ENCODE peak calls at places on chromosome 22, in four cellular contexts. A is HEK293T, E is K562, F is GM12878. W is an unnamed sample.

GRCh38 chr22:17749605-17750395 is 24.5 kb downstream of the BID start:
- DNase-seq in A (no peak), E (no peak), F (no peak), W (no peak)

GRCh38 chr22:49188091-49188490 is 639.6 kb downstream of the BRD1 start:
- DNase-seq in A (no peak), E (no peak), F (no peak), W (no peak)

GRCh38 chr22:31210830-31211503 is 1.1 kb upstream of the LIMK2 start:
- DNase-seq in A (no peak), E (no peak), F (no peak), W (peak)

GRCh38 chr22:27677895-27678458 is 123.6 kb downstream of the MN1 start:
- DNase-seq in A (peak), E (no peak), F (no peak), W (no peak)

GRCh38 chr22:37311761-37312312 is 29.5 kb downstream of the CYTH4 start:
- DNase-seq in A (no peak), E (no peak), F (no peak), W (no peak)

GRCh38 chr22:33821290-33821689 is 99.0 kb downstream of the LARGE1 start:
- DNase-seq in A (no peak), E (no peak), F (no peak), W (no peak)

GRCh38 chr22:21055564-21055834 is 9.8 kb downstream of the LRRC74B start:
- DNase-seq in A (no peak), E (no peak), F (no peak), W (no peak)

GRCh38 chr22:28075260-28075981 is 156.4 kb upstream of the PITPNB start:
- DNase-seq in A (no peak), E (no peak), F (no peak), W (peak)

GRCh38 chr22:20406686-20407408 is 12.9 kb downstream of the ZNF74 start:
- DNase-seq in A (no peak), E (peak), F (no peak), W (no peak)

GRCh38 chr22:46734830-46735453 is 3.1 kb downstream of the CERK start:
- DNase-seq in A (no peak), E (no peak), F (peak), W (no peak)

GRCh38 chr22:46352691-46353386 is 17.3 kb downstream of the TRMU start:
- DNase-seq in A (no peak), E (no peak), F (no peak), W (no peak)

GRCh38 chr22:36252754-36253522 is at the start of gene APOL1:
- DNase-seq in A (no peak), E (peak), F (peak), W (peak)

GRCh38 chr22:27241430-27242110 is 560.0 kb downstream of the MN1 start:
- DNase-seq in A (no peak), E (no peak), F (no peak), W (no peak)

GRCh38 chr22:23305321-23305910 is 125.1 kb downstream of the BCR start:
- DNase-seq in A (no peak), E (no peak), F (no peak), W (no peak)

GRCh38 chr22:20312396-20313191 is 7.3 kb downstream of the DGCR6L start:
- DNase-seq in A (no peak), E (peak), F (no peak), W (no peak)

GRCh38 chr22:24357547-24357946 is 69.9 kb upstream of the ADORA2A start:
- DNase-seq in A (peak), E (no peak), F (no peak), W (no peak)
- TF ChIP-seq FOXK2 in A (no peak), E (no peak), F (no peak), W (no peak)

GRCh38 chr22:41237036-41237706 is 3.6 kb downstream of the CHADL start:
- DNase-seq in A (no peak), E (no peak), F (no peak), W (no peak)

GRCh38 chr22:41240377-41241132 is at the start of gene CHADL:
- DNase-seq in A (no peak), E (no peak), F (no peak), W (peak)

GRCh38 chr22:41238570-41239442 is 1.9 kb downstream of the CHADL start:
- DNase-seq in A (no peak), E (no peak), F (no peak), W (no peak)

GRCh38 chr22:41239443-41240128 is 1.1 kb downstream of the CHADL start:
- DNase-seq in A (no peak), E (no peak), F (no peak), W (no peak)

DNA sequence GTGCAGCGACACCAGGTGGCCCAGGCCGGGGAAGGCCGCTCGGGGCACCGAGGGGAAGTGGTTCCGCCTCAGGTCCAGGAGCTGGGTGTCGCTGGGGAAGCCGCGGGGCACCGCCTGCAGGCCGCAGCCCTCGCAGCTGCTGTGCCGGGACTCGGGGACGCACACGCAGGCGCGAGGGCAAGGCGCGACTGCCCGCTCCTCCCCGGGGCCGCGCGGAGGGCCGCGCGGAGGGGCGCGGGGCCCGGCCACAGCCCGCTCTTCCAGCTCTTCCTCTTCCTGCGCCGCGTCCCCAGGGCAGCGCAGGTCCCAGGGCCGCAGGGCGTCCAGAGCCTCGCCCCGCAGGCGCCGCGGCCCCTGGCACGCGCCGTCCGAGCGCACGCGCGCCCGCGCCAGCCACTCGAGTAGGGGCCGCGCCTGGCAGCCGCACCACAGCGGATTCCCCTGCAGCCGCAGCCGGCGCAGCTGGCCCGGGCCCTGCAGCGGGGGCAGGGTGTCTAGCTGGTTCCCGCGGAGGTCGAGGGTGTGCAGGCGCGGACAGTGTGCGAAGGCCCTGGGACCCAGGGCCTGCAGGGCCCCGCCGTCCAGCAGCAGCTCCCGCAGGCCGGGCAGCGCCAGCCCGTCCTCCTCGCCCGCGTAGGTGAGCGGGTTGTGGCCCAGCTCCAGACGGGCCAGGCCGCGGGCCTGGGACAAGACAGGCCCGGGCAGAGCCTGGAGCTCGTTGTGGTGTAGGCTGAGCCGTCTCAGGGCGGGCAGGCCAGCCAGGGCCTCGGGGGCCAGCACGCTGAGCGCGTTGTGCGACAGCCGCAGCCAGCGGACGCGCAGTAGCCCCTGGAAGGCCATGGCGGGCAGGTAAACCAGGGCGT is 2.8 kb downstream of the CHADL start:
- DNase-seq in A (no peak), E (no peak), F (peak), W (no peak)
- TF ChIP-seq FOXK2 in A (no peak), E (no peak), F (no peak), W (no peak)

GRCh38 chr22:41003041-41003440 is 51.9 kb downstream of the RBX1 start:
- DNase-seq in A (no peak), E (no peak), F (no peak), W (peak)
- TF ChIP-seq FOXK2 in A (no peak), E (no peak), F (no peak), W (no peak)

DNA sequence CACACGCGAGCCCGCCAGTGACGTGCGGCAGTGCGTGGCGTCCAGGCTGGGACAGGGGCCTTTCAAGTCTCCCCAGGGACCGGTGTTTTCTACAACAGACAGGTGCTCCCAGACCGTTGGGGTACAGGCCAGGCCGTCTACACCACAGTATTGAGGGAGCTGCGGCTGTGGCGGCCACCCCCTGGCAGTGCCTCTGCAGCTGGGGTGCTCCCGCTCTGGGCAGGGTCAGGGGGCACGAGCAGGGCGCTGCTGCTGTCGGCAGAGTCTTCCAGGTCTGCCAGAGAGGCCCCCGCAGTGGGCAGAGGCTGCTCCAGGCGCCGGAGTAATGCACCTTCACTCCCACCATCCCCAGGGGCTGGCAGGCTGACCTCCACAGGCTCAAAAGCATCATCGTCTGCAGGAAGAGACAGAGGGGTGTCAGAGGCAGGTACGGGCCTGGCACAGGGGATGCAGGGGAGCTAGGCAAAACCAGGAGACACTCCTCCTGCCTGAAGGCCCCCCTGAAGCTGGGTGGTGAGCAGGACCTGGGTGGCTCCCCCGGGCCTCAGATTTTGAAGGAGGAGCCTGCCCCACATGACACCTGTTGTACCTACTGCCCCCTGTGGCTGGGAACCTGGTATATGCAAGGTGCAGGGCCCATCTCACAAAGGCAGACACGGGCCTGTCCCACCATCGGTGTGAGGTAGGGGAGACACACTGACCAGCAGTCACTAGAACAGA is 83.3 kb downstream of the DGCR2 start:
- DNase-seq in A (no peak), E (no peak), F (no peak), W (no peak)
- TF ChIP-seq FOXK2 in A (no peak), E (no peak), F (no peak), W (no peak)

GRCh38 chr22:39129746-39130145 is 22.7 kb downstream of the CBX7 start:
- DNase-seq in A (no peak), E (no peak), F (no peak), W (no peak)

GRCh38 chr22:39130152-39130704 is 22.3 kb downstream of the CBX7 start:
- DNase-seq in A (no peak), E (no peak), F (no peak), W (no peak)

GRCh38 chr22:39128508-39128907 is 24.0 kb downstream of the CBX7 start:
- DNase-seq in A (no peak), E (no peak), F (no peak), W (no peak)

GRCh38 chr22:39130892-39131855 is 21.3 kb downstream of the CBX7 start:
- DNase-seq in A (no peak), E (no peak), F (no peak), W (peak)

GRCh38 chr22:39129081-39129480 is 23.4 kb downstream of the CBX7 start:
- DNase-seq in A (no peak), E (no peak), F (no peak), W (peak)
- TF ChIP-seq FOXK2 in A (no peak), E (no peak), F (no peak), W (no peak)

GRCh38 chr22:22187299-22187698 is 57.3 kb upstream of the VPREB1 start:
- DNase-seq in A (no peak), E (no peak), F (no peak), W (no peak)
- TF ChIP-seq FOXK2 in A (no peak), E (no peak), F (no peak), W (no peak)

DNA sequence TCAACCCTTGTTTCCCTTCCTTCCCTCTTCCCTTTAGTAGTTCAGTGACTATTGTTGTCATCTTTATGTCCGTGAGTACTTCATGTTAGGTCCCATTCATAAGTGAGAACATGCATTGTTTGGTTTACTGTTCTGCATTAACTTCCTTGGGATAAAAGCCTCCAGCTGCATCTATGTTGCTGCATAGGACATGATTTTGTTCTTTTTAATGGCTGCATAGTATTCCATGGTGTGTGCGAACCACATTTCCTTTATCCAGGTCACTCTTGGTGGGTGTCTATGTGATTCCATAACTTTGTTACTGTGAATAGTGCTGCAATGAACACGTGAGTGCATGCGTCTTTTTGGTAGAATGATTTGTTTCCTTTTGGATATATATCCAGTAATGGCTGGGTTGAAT is 163.3 kb downstream of the FBXO7 start:
- DNase-seq in A (no peak), E (no peak), F (no peak), W (no peak)
- TF ChIP-seq FOXK2 in A (no peak), E (no peak), F (no peak), W (no peak)

GRCh38 chr22:29348956-29349355 is 33.5 kb upstream of the RASL10A start:
- DNase-seq in A (no peak), E (no peak), F (no peak), W (no peak)
- TF ChIP-seq FOXK2 in A (no peak), E (no peak), F (no peak), W (no peak)

W was measured in HepG2.